ENCODE peak calls at places on chromosomes 3 and 15, in four cellular contexts. One of them, this sample, is unnamed.
A peak's percentile ranks its signal among the peaks of the same experiment; 100 is the strongest.

GRCh38 chr15:86919581-86919980 is 839.9 kb downstream of the AGBL1 start:
- DNase-seq in fibroblast of lung: peak; percentile 6
- DNase-seq in body of pancreas: no peak
- DNase-seq in heart left ventricle: peak; percentile 27
- DNase-seq in this sample: no peak

GRCh38 chr3:89098173-89098572 is 9.2 kb upstream of the EPHA3 start:
- DNase-seq in heart left ventricle: no peak
- DNase-seq in fibroblast of lung: no peak
- DNase-seq in body of pancreas: no peak
- DNase-seq in this sample: no peak

GRCh38 chr15:99305761-99306505 is 54.7 kb downstream of the LRRC28 start:
- DNase-seq in fibroblast of lung: peak; percentile 92
- DNase-seq in body of pancreas: peak; percentile 73
- DNase-seq in heart left ventricle: peak; percentile 75
- DNase-seq in this sample: peak; percentile 59

GRCh38 chr3:150925751-150926201 is 20.5 kb upstream of the MINDY4B start:
- DNase-seq in fibroblast of lung: peak; percentile 15
- DNase-seq in heart left ventricle: peak; percentile 53
- DNase-seq in body of pancreas: peak; percentile 65
- DNase-seq in this sample: peak; percentile 30

GRCh38 chr3:147797095-147797494 is 387.9 kb downstream of the ZIC1 start:
- DNase-seq in heart left ventricle: no peak
- DNase-seq in body of pancreas: no peak
- DNase-seq in fibroblast of lung: peak; percentile 7
- DNase-seq in this sample: no peak

GRCh38 chr3:134291300-134292254 is 40.9 kb upstream of the RYK start:
- DNase-seq in body of pancreas: peak; percentile 69
- DNase-seq in fibroblast of lung: peak; percentile 93
- DNase-seq in heart left ventricle: peak; percentile 81
- DNase-seq in this sample: peak; percentile 74

GRCh38 chr15:89774492-89774891 is 1.6 kb upstream of the MESP2 start:
- DNase-seq in fibroblast of lung: no peak
- DNase-seq in body of pancreas: no peak
- DNase-seq in heart left ventricle: no peak
- DNase-seq in this sample: no peak

GRCh38 chr15:69194854-69195253 is 34.4 kb downstream of the GLCE start:
- DNase-seq in fibroblast of lung: no peak
- DNase-seq in body of pancreas: no peak
- DNase-seq in heart left ventricle: no peak
- DNase-seq in this sample: no peak

GRCh38 chr15:32739522-32739921 is 21.7 kb downstream of the GREM1 start:
- DNase-seq in heart left ventricle: no peak
- DNase-seq in fibroblast of lung: no peak
- DNase-seq in body of pancreas: no peak
- DNase-seq in this sample: no peak

GRCh38 chr15:25670025-25670554 is 193.0 kb downstream of the ATP10A start:
- DNase-seq in fibroblast of lung: peak; percentile 53
- DNase-seq in heart left ventricle: peak; percentile 85
- DNase-seq in body of pancreas: peak; percentile 40
- DNase-seq in this sample: peak; percentile 69

GRCh38 chr3:81279481-81280273 is 481.8 kb downstream of the GBE1 start:
- DNase-seq in heart left ventricle: no peak
- DNase-seq in fibroblast of lung: no peak
- DNase-seq in body of pancreas: no peak
- DNase-seq in this sample: no peak
- H3K4me1 ChIP-seq in heart left ventricle: no peaks in the 10 kb centered on the region
- H3K4me1 ChIP-seq in fibroblast of lung: peaks cover 6% of the 10 kb centered on the region
- H3K4me1 ChIP-seq in body of pancreas: no peaks in the 10 kb centered on the region
- H3K4me1 ChIP-seq in this sample: no peaks in the 10 kb centered on the region

DNA sequence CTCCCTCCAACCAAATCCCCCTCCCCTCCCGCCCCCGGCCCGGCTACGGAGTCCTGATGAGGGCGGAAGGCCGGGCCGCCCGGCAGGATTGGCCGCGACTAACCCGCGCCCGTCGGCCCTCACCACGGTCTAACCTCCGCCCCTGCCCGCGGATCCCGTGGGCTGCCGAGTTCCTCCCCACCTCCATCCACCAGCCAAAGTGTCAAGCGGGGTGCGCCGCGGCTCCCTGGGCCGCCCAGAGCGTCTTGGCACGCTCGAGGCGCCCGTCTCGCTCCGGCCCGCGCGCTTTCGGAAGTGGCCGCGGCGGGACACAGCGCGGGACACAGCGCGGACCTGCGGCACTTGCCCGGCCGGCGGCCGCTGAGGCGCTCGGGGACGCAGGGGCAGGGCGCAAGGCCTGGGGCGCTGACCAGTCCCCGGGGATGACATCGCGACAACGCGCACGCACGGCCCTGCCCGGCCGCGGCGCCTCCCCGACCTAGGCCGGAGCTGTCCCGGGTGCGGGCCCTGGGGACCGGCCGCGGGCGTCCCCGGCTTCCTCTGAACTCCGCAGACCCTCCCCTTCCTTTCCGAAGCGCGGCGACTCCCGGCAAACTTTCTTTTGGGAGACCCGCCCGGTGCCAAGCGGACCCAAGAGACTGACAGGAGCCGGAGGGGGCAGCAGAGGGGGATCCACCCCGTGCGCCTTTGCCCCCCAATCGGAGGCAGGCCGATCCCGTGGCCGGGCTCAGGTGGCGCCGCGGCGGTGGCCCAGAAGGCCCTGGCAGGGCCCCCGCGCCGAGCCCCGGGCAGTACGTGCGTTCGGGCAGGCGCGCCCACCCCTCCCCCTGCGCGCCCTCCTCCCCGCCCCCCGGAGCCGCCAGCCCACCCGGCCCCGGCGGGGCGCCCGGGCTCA is 112.8 kb upstream of the ICE2 start:
- DNase-seq in body of pancreas: peak; percentile 61
- DNase-seq in fibroblast of lung: peak; percentile 19
- DNase-seq in heart left ventricle: peak; percentile 64
- DNase-seq in this sample: peak; percentile 52
- TF ChIP-seq CTCF in body of pancreas: no peak
- TF ChIP-seq CTCF in fibroblast of lung: no peak
- TF ChIP-seq CTCF in heart left ventricle: peak; percentile 14
- TF ChIP-seq CTCF in this sample: peak; percentile 34

GRCh38 chr3:12983326-12983725 is 89.9 kb downstream of the IQSEC1 start:
- DNase-seq in fibroblast of lung: no peak
- DNase-seq in body of pancreas: no peak
- DNase-seq in heart left ventricle: no peak
- DNase-seq in this sample: no peak
- H3K4me1 ChIP-seq in fibroblast of lung: no peaks in the 10 kb centered on the region
- H3K4me1 ChIP-seq in body of pancreas: peaks cover 30% of the 10 kb centered on the region
- H3K4me1 ChIP-seq in heart left ventricle: peaks cover 38% of the 10 kb centered on the region
- H3K4me1 ChIP-seq in this sample: peaks cover 66% of the 10 kb centered on the region

GRCh38 chr15:101697488-101697887 is 26.8 kb downstream of the TARS3 start:
- DNase-seq in body of pancreas: no peak
- DNase-seq in fibroblast of lung: no peak
- DNase-seq in heart left ventricle: no peak
- DNase-seq in this sample: no peak

GRCh38 chr15:101698314-101698713 is 26.0 kb downstream of the TARS3 start:
- DNase-seq in fibroblast of lung: no peak
- DNase-seq in heart left ventricle: no peak
- DNase-seq in body of pancreas: no peak
- DNase-seq in this sample: no peak

GRCh38 chr15:101689901-101690300 is 34.4 kb downstream of the TARS3 start:
- DNase-seq in heart left ventricle: no peak
- DNase-seq in body of pancreas: no peak
- DNase-seq in fibroblast of lung: peak; percentile 28
- DNase-seq in this sample: no peak

GRCh38 chr15:101692799-101693198 is 31.5 kb downstream of the TARS3 start:
- DNase-seq in body of pancreas: no peak
- DNase-seq in fibroblast of lung: no peak
- DNase-seq in heart left ventricle: no peak
- DNase-seq in this sample: no peak

DNA sequence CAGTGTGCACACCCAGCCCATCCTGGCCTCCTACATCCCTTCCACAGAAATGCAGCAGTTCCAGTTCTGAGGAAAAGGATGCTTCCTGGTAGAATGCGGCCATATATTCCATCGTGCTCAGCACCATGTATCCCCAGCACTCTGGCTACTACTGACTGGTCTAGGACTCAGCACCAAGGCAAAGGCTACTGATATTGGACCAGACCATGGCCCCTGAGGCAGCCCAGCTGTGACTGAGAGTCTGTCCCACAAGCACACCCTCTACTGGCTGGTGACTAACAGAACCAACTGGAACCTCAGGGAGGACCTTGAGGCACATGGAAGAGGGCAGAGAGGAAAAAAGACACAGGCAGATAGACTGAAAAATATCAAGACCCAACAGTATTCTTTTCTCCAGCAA is 30.0 kb downstream of the TARS3 start:
- DNase-seq in heart left ventricle: no peak
- DNase-seq in fibroblast of lung: no peak
- DNase-seq in body of pancreas: no peak
- DNase-seq in this sample: no peak
- TF ChIP-seq CTCF in heart left ventricle: no peak
- TF ChIP-seq CTCF in fibroblast of lung: no peak
- TF ChIP-seq CTCF in body of pancreas: no peak
- TF ChIP-seq CTCF in this sample: no peak

GRCh38 chr3:59131016-59131771 is 81.4 kb upstream of the CFAP20DC start:
- DNase-seq in heart left ventricle: no peak
- DNase-seq in body of pancreas: no peak
- DNase-seq in fibroblast of lung: peak; percentile 23
- DNase-seq in this sample: no peak
- H3K4me1 ChIP-seq in heart left ventricle: peaks cover 3% of the 10 kb centered on the region
- H3K4me1 ChIP-seq in body of pancreas: no peaks in the 10 kb centered on the region
- H3K4me1 ChIP-seq in fibroblast of lung: no peaks in the 10 kb centered on the region
- H3K4me1 ChIP-seq in this sample: no peaks in the 10 kb centered on the region

GRCh38 chr15:52529289-52529929 is 729 bp upstream of the MYO5A start:
- DNase-seq in fibroblast of lung: no peak
- DNase-seq in body of pancreas: no peak
- DNase-seq in heart left ventricle: no peak
- DNase-seq in this sample: no peak
- TF ChIP-seq CTCF in fibroblast of lung: no peak
- TF ChIP-seq CTCF in body of pancreas: no peak
- TF ChIP-seq CTCF in heart left ventricle: no peak
- TF ChIP-seq CTCF in this sample: no peak

This sample was measured in left ventricle myocardium inferior.